ENCODE peak calls at places on chromosomes 16 and 17, in five cellular contexts. M is HCT116, U is PC-3, G is MM.1S, A is GM23248. C is an unnamed sample.

GRCh38 chr16:84950906-84951305 is 60.4 kb downstream of the ZDHHC7 start:
- DNase-seq in A (peak; percentile 55), G (peak; percentile 10), U (peak; percentile 42), M (no peak), C (peak; percentile 82)

GRCh38 chr17:79841369-79842135 is 2.3 kb upstream of the CBX4 start:
- DNase-seq in U (no peak), M (no peak), G (no peak), A (no peak), C (no peak)

GRCh38 chr16:59573528-59574271 is 839.6 kb upstream of the GOT2 start:
- DNase-seq in A (peak; percentile 67), G (no peak), M (no peak), U (peak; percentile 68), C (no peak)

GRCh38 chr16:3174618-3175148 is 13.3 kb upstream of the OR1F1 start:
- DNase-seq in A (no peak), U (no peak), G (no peak), M (no peak), C (no peak)

GRCh38 chr16:68332411-68333121 is 21.7 kb downstream of the PRMT7 start:
- DNase-seq in A (peak; percentile 52), U (no peak), G (peak; percentile 28), M (no peak), C (no peak)

GRCh38 chr16:10332301-10332700 is 53.6 kb upstream of the ATF7IP2 start:
- DNase-seq in G (no peak), A (no peak), M (no peak), U (no peak), C (no peak)

GRCh38 chr16:13414154-13414553 is 505.8 kb upstream of the ERCC4 start:
- DNase-seq in A (no peak), G (no peak), U (no peak), M (no peak), C (no peak)

GRCh38 chr16:87560428-87561199 is 41.7 kb upstream of the JPH3 start:
- DNase-seq in M (peak; percentile 93), A (peak; percentile 59), G (no peak), U (peak; percentile 65), C (peak; percentile 79)

GRCh38 chr17:9350083-9350482 is 225.5 kb downstream of the STX8 start:
- DNase-seq in U (peak; percentile 76), A (peak; percentile 98), G (no peak), M (peak; percentile 8), C (no peak)

GRCh38 chr16:77993586-77993985 is 28.8 kb upstream of the CLEC3A start:
- DNase-seq in M (no peak), G (no peak), U (no peak), A (peak; percentile 54), C (no peak)

GRCh38 chr17:7626307-7626706 is 1.3 kb downstream of the SAT2 start:
- DNase-seq in M (no peak), U (no peak), G (no peak), A (no peak), C (no peak)

GRCh38 chr16:20884240-20884556 is 16.0 kb downstream of the DCUN1D3 start:
- DNase-seq in G (no peak), U (peak; percentile 51), A (peak; percentile 65), M (no peak), C (no peak)

GRCh38 chr16:73448970-73449369 is 401.0 kb upstream of the ZFHX3 start:
- DNase-seq in G (no peak), M (no peak), A (no peak), U (no peak), C (no peak)

DNA sequence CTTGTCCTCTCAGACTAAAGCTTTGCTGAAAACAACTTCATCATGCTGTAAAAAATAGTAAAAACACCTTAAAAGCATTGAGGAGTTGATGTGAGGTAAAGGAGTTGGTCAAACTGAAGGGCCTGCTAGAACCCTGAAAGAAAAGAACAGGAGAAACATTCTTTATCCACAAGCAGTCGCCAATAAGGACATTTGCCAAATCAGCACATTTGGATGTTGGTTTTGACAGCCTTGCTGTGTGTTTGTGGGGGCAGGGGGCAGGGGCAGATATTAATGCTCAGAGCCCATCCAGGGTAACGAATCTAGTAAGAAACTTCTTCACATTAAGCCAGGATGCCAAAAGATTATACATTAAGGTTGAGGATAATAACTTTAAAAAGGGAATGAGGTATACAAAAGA is 399.9 kb upstream of the ZFHX3 start:
- DNase-seq in A (no peak), G (no peak), U (no peak), M (no peak), C (no peak)
- H3K9me2 ChIP-seq in A (no peaks in the 10 kb centered on the region), G (no peaks in the 10 kb centered on the region), U (no peaks in the 10 kb centered on the region), M (no peaks in the 10 kb centered on the region), C (no peaks in the 10 kb centered on the region)

GRCh38 chr17:30292490-30292858 is 730 bp upstream of the BLMH start:
- DNase-seq in G (no peak), M (no peak), U (no peak), A (no peak), C (no peak)
- H2AFZ ChIP-seq in G (peak overlapping the region; percentile 97), M (peak overlapping the region; percentile 76), U (peak overlapping the region; percentile 97), A (peak overlapping the region; percentile 96), C (peak overlapping the region; percentile 94)

GRCh38 chr17:57875109-57876022 is 25.5 kb upstream of the MRPS23 start:
- DNase-seq in U (peak; percentile 99), M (peak; percentile 90), G (peak; percentile 88), A (peak; percentile 98), C (no peak)
- H3K9ac ChIP-seq in U (peak overlapping the region; percentile 58), M (peak overlapping the region; percentile 72), G (peak overlapping the region; percentile 12), A (peak overlapping the region; percentile 84), C (no peak overlapping the region)

GRCh38 chr17:69959291-69959690 is 115.7 kb upstream of the KCNJ16 start:
- DNase-seq in U (no peak), M (no peak), A (no peak), G (no peak), C (no peak)
- H3K9me2 ChIP-seq in U (no peaks in the 10 kb centered on the region), M (no peaks in the 10 kb centered on the region), A (peaks cover 4% of the 10 kb centered on the region), G (no peaks in the 10 kb centered on the region), C (no peaks in the 10 kb centered on the region)

GRCh38 chr17:48027322-48027981 is 10.1 kb downstream of the COPZ2 start:
- DNase-seq in U (no peak), M (no peak), G (no peak), A (peak; percentile 18), C (no peak)
- H2AFZ ChIP-seq in U (peak overlapping the region; percentile 71), M (no peak overlapping the region), G (no peak overlapping the region), A (no peak overlapping the region), C (no peak overlapping the region)

GRCh38 chr17:27246537-27246936 is 47.4 kb upstream of the WSB1 start:
- DNase-seq in A (no peak), U (no peak), M (no peak), G (no peak), C (no peak)

GRCh38 chr17:27244481-27245223 is 49.3 kb upstream of the WSB1 start:
- DNase-seq in U (peak; percentile 68), A (peak; percentile 94), M (no peak), G (no peak), C (peak; percentile 54)

GRCh38 chr17:27244019-27244418 is 49.9 kb upstream of the WSB1 start:
- DNase-seq in M (no peak), A (no peak), G (no peak), U (no peak), C (no peak)

GRCh38 chr17:27247071-27247957 is 46.6 kb upstream of the WSB1 start:
- DNase-seq in M (no peak), U (peak; percentile 98), G (no peak), A (peak; percentile 75), C (no peak)

GRCh38 chr17:27245230-27245696 is 48.7 kb upstream of the WSB1 start:
- DNase-seq in U (peak; percentile 70), A (peak; percentile 95), G (peak; percentile 77), M (peak; percentile 69), C (peak; percentile 87)
- H3K9ac ChIP-seq in U (peak overlapping the region; percentile 2), A (peak overlapping the region; percentile 81), G (no peak overlapping the region), M (no peak overlapping the region), C (peak overlapping the region; percentile 8)